ENCODE peak calls at places on chromosomes 4 and X, in six cellular contexts. One of them, this sample, is unnamed.

GRCh38 chrX:130716822-130717405 is 186.1 kb downstream of the ENOX2 start:
- DNase-seq in fibroblast of mammary gland: no peak
- DNase-seq in NCI-H748 treated with DMSO at 0.1 percent for 48 hours: peak
- DNase-seq in memory B cell: no peak
- DNase-seq in CD8-positive, alpha-beta T cell: no peak
- DNase-seq in mucosa of gallbladder: no peak
- DNase-seq in this sample: no peak

GRCh38 chr4:67926485-67926884 is 36.8 kb downstream of the TMPRSS11A start:
- DNase-seq in fibroblast of mammary gland: no peak
- DNase-seq in NCI-H748 treated with DMSO at 0.1 percent for 48 hours: no peak
- DNase-seq in memory B cell: no peak
- DNase-seq in CD8-positive, alpha-beta T cell: no peak
- DNase-seq in mucosa of gallbladder: no peak
- DNase-seq in this sample: no peak

GRCh38 chrX:71540801-71541545 is 8.1 kb downstream of the OGT start:
- DNase-seq in fibroblast of mammary gland: no peak
- DNase-seq in NCI-H748 treated with DMSO at 0.1 percent for 48 hours: no peak
- DNase-seq in memory B cell: no peak
- DNase-seq in CD8-positive, alpha-beta T cell: no peak
- DNase-seq in mucosa of gallbladder: no peak
- DNase-seq in this sample: no peak

GRCh38 chrX:118211891-118212816 is 95.5 kb upstream of the KLHL13 start:
- DNase-seq in fibroblast of mammary gland: no peak
- DNase-seq in NCI-H748 treated with DMSO at 0.1 percent for 48 hours: no peak
- DNase-seq in memory B cell: no peak
- DNase-seq in CD8-positive, alpha-beta T cell: no peak
- DNase-seq in mucosa of gallbladder: no peak
- DNase-seq in this sample: no peak

GRCh38 chr4:126715067-126715466 is 917.7 kb upstream of the INTU start:
- DNase-seq in fibroblast of mammary gland: no peak
- DNase-seq in NCI-H748 treated with DMSO at 0.1 percent for 48 hours: no peak
- DNase-seq in memory B cell: no peak
- DNase-seq in CD8-positive, alpha-beta T cell: no peak
- DNase-seq in mucosa of gallbladder: no peak
- DNase-seq in this sample: no peak

GRCh38 chrX:45445745-45446412 is 245.2 kb upstream of the DIPK2B start:
- DNase-seq in fibroblast of mammary gland: peak
- DNase-seq in NCI-H748 treated with DMSO at 0.1 percent for 48 hours: no peak
- DNase-seq in memory B cell: no peak
- DNase-seq in CD8-positive, alpha-beta T cell: no peak
- DNase-seq in mucosa of gallbladder: no peak
- DNase-seq in this sample: no peak

GRCh38 chr4:176587920-176588319 is 204.8 kb downstream of the VEGFC start:
- DNase-seq in fibroblast of mammary gland: peak
- DNase-seq in NCI-H748 treated with DMSO at 0.1 percent for 48 hours: no peak
- DNase-seq in memory B cell: no peak
- DNase-seq in CD8-positive, alpha-beta T cell: no peak
- DNase-seq in mucosa of gallbladder: no peak
- DNase-seq in this sample: no peak

GRCh38 chr4:15118281-15118680 is 116.0 kb downstream of the CPEB2 start:
- DNase-seq in fibroblast of mammary gland: no peak
- DNase-seq in NCI-H748 treated with DMSO at 0.1 percent for 48 hours: no peak
- DNase-seq in memory B cell: no peak
- DNase-seq in CD8-positive, alpha-beta T cell: no peak
- DNase-seq in mucosa of gallbladder: no peak
- DNase-seq in this sample: no peak

GRCh38 chr4:90137545-90137944 is 10.4 kb downstream of the CCSER1 start:
- DNase-seq in fibroblast of mammary gland: no peak
- DNase-seq in NCI-H748 treated with DMSO at 0.1 percent for 48 hours: no peak
- DNase-seq in memory B cell: no peak
- DNase-seq in CD8-positive, alpha-beta T cell: no peak
- DNase-seq in mucosa of gallbladder: no peak
- DNase-seq in this sample: no peak

GRCh38 chrX:41946973-41947612 is 23.7 kb upstream of the CASK start:
- DNase-seq in fibroblast of mammary gland: no peak
- DNase-seq in NCI-H748 treated with DMSO at 0.1 percent for 48 hours: no peak
- DNase-seq in memory B cell: no peak
- DNase-seq in CD8-positive, alpha-beta T cell: no peak
- DNase-seq in mucosa of gallbladder: no peak
- DNase-seq in this sample: no peak

GRCh38 chrX:45667666-45668065 is 467.0 kb upstream of the DIPK2B start:
- DNase-seq in fibroblast of mammary gland: peak
- DNase-seq in NCI-H748 treated with DMSO at 0.1 percent for 48 hours: no peak
- DNase-seq in memory B cell: no peak
- DNase-seq in CD8-positive, alpha-beta T cell: no peak
- DNase-seq in mucosa of gallbladder: no peak
- DNase-seq in this sample: no peak

GRCh38 chr4:8409271-8410065 is 31.1 kb downstream of the ACOX3 start:
- DNase-seq in fibroblast of mammary gland: peak
- DNase-seq in NCI-H748 treated with DMSO at 0.1 percent for 48 hours: no peak
- DNase-seq in memory B cell: no peak
- DNase-seq in CD8-positive, alpha-beta T cell: peak
- DNase-seq in mucosa of gallbladder: no peak
- DNase-seq in this sample: no peak

GRCh38 chrX:30593435-30594200 is 16.1 kb upstream of the TASL start:
- DNase-seq in fibroblast of mammary gland: no peak
- DNase-seq in NCI-H748 treated with DMSO at 0.1 percent for 48 hours: no peak
- DNase-seq in memory B cell: no peak
- DNase-seq in CD8-positive, alpha-beta T cell: peak
- DNase-seq in mucosa of gallbladder: no peak
- DNase-seq in this sample: no peak

GRCh38 chr4:85127653-85128052 is 161.2 kb upstream of the WDFY3 start:
- DNase-seq in fibroblast of mammary gland: peak
- DNase-seq in NCI-H748 treated with DMSO at 0.1 percent for 48 hours: no peak
- DNase-seq in memory B cell: peak
- DNase-seq in CD8-positive, alpha-beta T cell: no peak
- DNase-seq in mucosa of gallbladder: no peak
- DNase-seq in this sample: no peak

GRCh38 chrX:79413009-79413408 is 45.9 kb upstream of the ITM2A start:
- DNase-seq in fibroblast of mammary gland: peak
- DNase-seq in NCI-H748 treated with DMSO at 0.1 percent for 48 hours: no peak
- DNase-seq in memory B cell: no peak
- DNase-seq in CD8-positive, alpha-beta T cell: no peak
- DNase-seq in mucosa of gallbladder: no peak
- DNase-seq in this sample: peak

GRCh38 chrX:42028113-42028512 is 104.8 kb upstream of the CASK start:
- DNase-seq in fibroblast of mammary gland: no peak
- DNase-seq in NCI-H748 treated with DMSO at 0.1 percent for 48 hours: no peak
- DNase-seq in memory B cell: no peak
- DNase-seq in CD8-positive, alpha-beta T cell: no peak
- DNase-seq in mucosa of gallbladder: peak
- DNase-seq in this sample: no peak

GRCh38 chr4:176735300-176735699 is 57.4 kb downstream of the VEGFC start:
- DNase-seq in fibroblast of mammary gland: peak
- DNase-seq in NCI-H748 treated with DMSO at 0.1 percent for 48 hours: no peak
- DNase-seq in memory B cell: no peak
- DNase-seq in CD8-positive, alpha-beta T cell: no peak
- DNase-seq in mucosa of gallbladder: no peak
- DNase-seq in this sample: no peak

GRCh38 chrX:45515262-45516215 is 314.9 kb upstream of the DIPK2B start:
- DNase-seq in fibroblast of mammary gland: peak
- DNase-seq in NCI-H748 treated with DMSO at 0.1 percent for 48 hours: peak
- DNase-seq in memory B cell: peak
- DNase-seq in CD8-positive, alpha-beta T cell: no peak
- DNase-seq in mucosa of gallbladder: peak
- DNase-seq in this sample: no peak

GRCh38 chr4:2694691-2695090 is 61.4 kb downstream of the TNIP2 start:
- DNase-seq in fibroblast of mammary gland: peak
- DNase-seq in NCI-H748 treated with DMSO at 0.1 percent for 48 hours: no peak
- DNase-seq in memory B cell: no peak
- DNase-seq in CD8-positive, alpha-beta T cell: no peak
- DNase-seq in mucosa of gallbladder: no peak
- DNase-seq in this sample: no peak

GRCh38 chr4:75289843-75290616 is 224.2 kb downstream of the RCHY1 start:
- DNase-seq in fibroblast of mammary gland: peak
- DNase-seq in NCI-H748 treated with DMSO at 0.1 percent for 48 hours: peak
- DNase-seq in memory B cell: peak
- DNase-seq in CD8-positive, alpha-beta T cell: no peak
- DNase-seq in mucosa of gallbladder: no peak
- DNase-seq in this sample: peak

GRCh38 chr4:27084685-27085356 is 224.2 kb downstream of the STIM2 start:
- DNase-seq in fibroblast of mammary gland: peak
- DNase-seq in NCI-H748 treated with DMSO at 0.1 percent for 48 hours: no peak
- DNase-seq in memory B cell: no peak
- DNase-seq in CD8-positive, alpha-beta T cell: no peak
- DNase-seq in mucosa of gallbladder: peak
- DNase-seq in this sample: peak

GRCh38 chrX:130895299-130895698 is 7.7 kb downstream of the ENOX2 start:
- DNase-seq in fibroblast of mammary gland: no peak
- DNase-seq in NCI-H748 treated with DMSO at 0.1 percent for 48 hours: no peak
- DNase-seq in memory B cell: no peak
- DNase-seq in CD8-positive, alpha-beta T cell: no peak
- DNase-seq in mucosa of gallbladder: no peak
- DNase-seq in this sample: no peak

GRCh38 chrX:123173833-123174232 is 10.2 kb upstream of the GRIA3 start:
- DNase-seq in fibroblast of mammary gland: peak
- DNase-seq in NCI-H748 treated with DMSO at 0.1 percent for 48 hours: peak
- DNase-seq in memory B cell: no peak
- DNase-seq in CD8-positive, alpha-beta T cell: no peak
- DNase-seq in mucosa of gallbladder: no peak
- DNase-seq in this sample: no peak

GRCh38 chr4:152676052-152676854 is 3.5 kb downstream of the TMEM154 start:
- DNase-seq in fibroblast of mammary gland: no peak
- DNase-seq in NCI-H748 treated with DMSO at 0.1 percent for 48 hours: no peak
- DNase-seq in memory B cell: no peak
- DNase-seq in CD8-positive, alpha-beta T cell: no peak
- DNase-seq in mucosa of gallbladder: no peak
- DNase-seq in this sample: no peak

GRCh38 chrX:31572396-31572795 is 500.6 kb upstream of the FTHL17 start:
- DNase-seq in fibroblast of mammary gland: no peak
- DNase-seq in NCI-H748 treated with DMSO at 0.1 percent for 48 hours: no peak
- DNase-seq in memory B cell: no peak
- DNase-seq in CD8-positive, alpha-beta T cell: no peak
- DNase-seq in mucosa of gallbladder: no peak
- DNase-seq in this sample: no peak

GRCh38 chrX:37315511-37316248 is 33.5 kb upstream of the PRRG1 start:
- DNase-seq in fibroblast of mammary gland: no peak
- DNase-seq in NCI-H748 treated with DMSO at 0.1 percent for 48 hours: no peak
- DNase-seq in memory B cell: no peak
- DNase-seq in CD8-positive, alpha-beta T cell: no peak
- DNase-seq in mucosa of gallbladder: no peak
- DNase-seq in this sample: no peak

GRCh38 chrX:19981987-19982386 is 8.9 kb downstream of the BCLAF3 start:
- DNase-seq in fibroblast of mammary gland: no peak
- DNase-seq in NCI-H748 treated with DMSO at 0.1 percent for 48 hours: no peak
- DNase-seq in memory B cell: no peak
- DNase-seq in CD8-positive, alpha-beta T cell: no peak
- DNase-seq in mucosa of gallbladder: no peak
- DNase-seq in this sample: no peak

This sample was measured in NCI-H774.